ENCODE peak calls at places on chromosomes 2 and 18, in ten cellular contexts. One of them, this sample, is unnamed.

GRCh38 chr18:10094154-10094553 is 180.3 kb downstream of the VAPA start:
- DNase-seq in astrocyte: peak
- DNase-seq in cardiac muscle cell: no peak
- DNase-seq in body of pancreas: no peak
- DNase-seq in colonic mucosa: no peak
- DNase-seq in A549: no peak
- DNase-seq in mammary epithelial cell: peak
- DNase-seq in tibial nerve: no peak
- DNase-seq in IMR-90: peak
- DNase-seq in AG04449: no peak
- DNase-seq in this sample: no peak

GRCh38 chr2:30710016-30710415 is 97.2 kb downstream of the CAPN13 start:
- DNase-seq in cardiac muscle cell: no peak
- DNase-seq in AG04449: no peak
- DNase-seq in body of pancreas: no peak
- DNase-seq in astrocyte: no peak
- DNase-seq in mammary epithelial cell: no peak
- DNase-seq in A549: no peak
- DNase-seq in tibial nerve: no peak
- DNase-seq in colonic mucosa: no peak
- DNase-seq in IMR-90: no peak
- DNase-seq in this sample: no peak

GRCh38 chr2:225735844-225736243 is 336.3 kb downstream of the NYAP2 start:
- DNase-seq in cardiac muscle cell: no peak
- DNase-seq in body of pancreas: no peak
- DNase-seq in astrocyte: peak
- DNase-seq in colonic mucosa: no peak
- DNase-seq in A549: no peak
- DNase-seq in AG04449: peak
- DNase-seq in mammary epithelial cell: peak
- DNase-seq in IMR-90: peak
- DNase-seq in tibial nerve: no peak
- DNase-seq in this sample: no peak

GRCh38 chr18:9898792-9899549 is 13.2 kb downstream of the TXNDC2 start:
- DNase-seq in mammary epithelial cell: peak
- DNase-seq in AG04449: no peak
- DNase-seq in cardiac muscle cell: no peak
- DNase-seq in astrocyte: peak
- DNase-seq in A549: no peak
- DNase-seq in tibial nerve: no peak
- DNase-seq in body of pancreas: no peak
- DNase-seq in IMR-90: peak
- DNase-seq in colonic mucosa: no peak
- DNase-seq in this sample: no peak

GRCh38 chr2:64873472-64873924 is 115.7 kb upstream of the SLC1A4 start:
- DNase-seq in body of pancreas: peak
- DNase-seq in IMR-90: peak
- DNase-seq in cardiac muscle cell: peak
- DNase-seq in mammary epithelial cell: peak
- DNase-seq in colonic mucosa: peak
- DNase-seq in AG04449: no peak
- DNase-seq in astrocyte: no peak
- DNase-seq in tibial nerve: peak
- DNase-seq in A549: peak
- DNase-seq in this sample: peak

GRCh38 chr18:525066-525797 is 24.7 kb upstream of the COLEC12 start:
- DNase-seq in IMR-90: peak
- DNase-seq in mammary epithelial cell: peak
- DNase-seq in colonic mucosa: no peak
- DNase-seq in cardiac muscle cell: no peak
- DNase-seq in astrocyte: peak
- DNase-seq in AG04449: no peak
- DNase-seq in body of pancreas: no peak
- DNase-seq in tibial nerve: no peak
- DNase-seq in A549: no peak
- DNase-seq in this sample: no peak

GRCh38 chr2:149994057-149994728 is 406.6 kb upstream of the MMADHC start:
- DNase-seq in astrocyte: peak
- DNase-seq in A549: no peak
- DNase-seq in IMR-90: peak
- DNase-seq in mammary epithelial cell: peak
- DNase-seq in body of pancreas: peak
- DNase-seq in tibial nerve: no peak
- DNase-seq in AG04449: peak
- DNase-seq in colonic mucosa: peak
- DNase-seq in cardiac muscle cell: no peak
- DNase-seq in this sample: no peak

GRCh38 chr18:73670536-73670935 is 477.1 kb downstream of the FBXO15 start:
- DNase-seq in mammary epithelial cell: peak
- DNase-seq in body of pancreas: no peak
- DNase-seq in IMR-90: no peak
- DNase-seq in tibial nerve: no peak
- DNase-seq in A549: no peak
- DNase-seq in astrocyte: no peak
- DNase-seq in colonic mucosa: no peak
- DNase-seq in cardiac muscle cell: no peak
- DNase-seq in AG04449: no peak
- DNase-seq in this sample: no peak

GRCh38 chr2:37365669-37366068 is 21.2 kb downstream of the QPCT start:
- DNase-seq in colonic mucosa: no peak
- DNase-seq in body of pancreas: no peak
- DNase-seq in A549: no peak
- DNase-seq in cardiac muscle cell: no peak
- DNase-seq in AG04449: no peak
- DNase-seq in mammary epithelial cell: peak
- DNase-seq in tibial nerve: no peak
- DNase-seq in IMR-90: no peak
- DNase-seq in astrocyte: no peak
- DNase-seq in this sample: no peak

GRCh38 chr18:12479982-12480381 is 72.3 kb downstream of the PRELID3A start:
- DNase-seq in mammary epithelial cell: no peak
- DNase-seq in astrocyte: no peak
- DNase-seq in body of pancreas: no peak
- DNase-seq in A549: no peak
- DNase-seq in colonic mucosa: no peak
- DNase-seq in IMR-90: peak
- DNase-seq in cardiac muscle cell: no peak
- DNase-seq in AG04449: no peak
- DNase-seq in tibial nerve: no peak
- DNase-seq in this sample: no peak

DNA sequence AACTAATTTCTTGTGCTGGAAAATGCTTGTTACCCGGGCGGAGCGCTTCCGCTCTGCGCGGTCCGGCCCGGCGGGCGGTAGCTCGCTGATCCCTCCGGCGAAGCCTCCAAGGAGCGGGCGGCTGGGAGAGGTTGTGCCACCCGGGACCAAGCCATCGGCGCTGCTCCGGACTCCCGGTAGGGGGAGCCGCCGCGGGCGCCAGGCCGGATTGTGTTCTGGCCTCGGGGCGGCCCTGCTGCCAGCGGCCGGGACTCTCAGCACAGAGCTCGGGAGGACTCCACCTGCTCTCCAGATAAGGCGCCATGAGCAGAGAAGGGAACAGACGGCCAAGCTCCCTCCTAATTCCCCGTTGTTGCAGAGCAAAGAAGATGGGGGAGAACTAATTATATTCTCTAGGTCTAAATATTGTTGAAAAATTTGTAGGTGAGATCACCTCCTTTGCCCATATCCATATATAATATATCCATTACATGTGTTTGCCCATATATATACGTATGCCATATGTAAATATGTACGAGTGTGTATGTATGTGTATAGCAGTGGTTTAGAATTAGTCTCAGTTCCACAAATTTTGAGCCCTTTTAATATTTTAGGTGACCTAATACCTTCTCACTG is 13.8 kb upstream of the SATB2 start:
- DNase-seq in IMR-90: peak
- DNase-seq in A549: no peak
- DNase-seq in tibial nerve: no peak
- DNase-seq in astrocyte: no peak
- DNase-seq in body of pancreas: peak
- DNase-seq in mammary epithelial cell: no peak
- DNase-seq in colonic mucosa: peak
- DNase-seq in cardiac muscle cell: peak
- DNase-seq in AG04449: no peak
- DNase-seq in this sample: peak
- H3K4me3 ChIP-seq in IMR-90: peak
- H3K4me3 ChIP-seq in A549: peak
- H3K4me3 ChIP-seq in tibial nerve: peak
- H3K4me3 ChIP-seq in astrocyte: peak
- H3K4me3 ChIP-seq in body of pancreas: no peak
- H3K4me3 ChIP-seq in mammary epithelial cell: no peak
- H3K4me3 ChIP-seq in colonic mucosa: peak
- H3K4me3 ChIP-seq in cardiac muscle cell: no peak
- H3K4me3 ChIP-seq in AG04449: peak
- H3K4me3 ChIP-seq in this sample: no peak

GRCh38 chr2:6642011-6642410 is 223.7 kb downstream of the CMPK2 start:
- DNase-seq in mammary epithelial cell: no peak
- DNase-seq in A549: no peak
- DNase-seq in IMR-90: no peak
- DNase-seq in tibial nerve: no peak
- DNase-seq in AG04449: no peak
- DNase-seq in cardiac muscle cell: no peak
- DNase-seq in astrocyte: no peak
- DNase-seq in colonic mucosa: no peak
- DNase-seq in body of pancreas: no peak
- DNase-seq in this sample: no peak

GRCh38 chr2:6645004-6645403 is 220.7 kb downstream of the CMPK2 start:
- DNase-seq in mammary epithelial cell: no peak
- DNase-seq in A549: no peak
- DNase-seq in cardiac muscle cell: no peak
- DNase-seq in tibial nerve: no peak
- DNase-seq in IMR-90: no peak
- DNase-seq in astrocyte: no peak
- DNase-seq in colonic mucosa: no peak
- DNase-seq in body of pancreas: no peak
- DNase-seq in AG04449: no peak
- DNase-seq in this sample: no peak

GRCh38 chr2:6644261-6644660 is 221.4 kb downstream of the CMPK2 start:
- DNase-seq in colonic mucosa: no peak
- DNase-seq in AG04449: no peak
- DNase-seq in astrocyte: no peak
- DNase-seq in A549: no peak
- DNase-seq in tibial nerve: no peak
- DNase-seq in cardiac muscle cell: no peak
- DNase-seq in body of pancreas: no peak
- DNase-seq in IMR-90: peak
- DNase-seq in mammary epithelial cell: no peak
- DNase-seq in this sample: no peak

GRCh38 chr2:6637329-6637728 is 228.4 kb downstream of the CMPK2 start:
- DNase-seq in cardiac muscle cell: no peak
- DNase-seq in A549: no peak
- DNase-seq in colonic mucosa: no peak
- DNase-seq in body of pancreas: no peak
- DNase-seq in astrocyte: no peak
- DNase-seq in IMR-90: no peak
- DNase-seq in mammary epithelial cell: no peak
- DNase-seq in tibial nerve: no peak
- DNase-seq in AG04449: no peak
- DNase-seq in this sample: peak

GRCh38 chr2:6639870-6640639 is 225.7 kb downstream of the CMPK2 start:
- DNase-seq in cardiac muscle cell: peak
- DNase-seq in tibial nerve: no peak
- DNase-seq in mammary epithelial cell: no peak
- DNase-seq in astrocyte: no peak
- DNase-seq in body of pancreas: no peak
- DNase-seq in IMR-90: no peak
- DNase-seq in AG04449: no peak
- DNase-seq in A549: no peak
- DNase-seq in colonic mucosa: no peak
- DNase-seq in this sample: no peak
- H3K4me3 ChIP-seq in cardiac muscle cell: no peak
- H3K4me3 ChIP-seq in tibial nerve: no peak
- H3K4me3 ChIP-seq in mammary epithelial cell: no peak
- H3K4me3 ChIP-seq in astrocyte: no peak
- H3K4me3 ChIP-seq in body of pancreas: no peak
- H3K4me3 ChIP-seq in IMR-90: no peak
- H3K4me3 ChIP-seq in AG04449: no peak
- H3K4me3 ChIP-seq in A549: no peak
- H3K4me3 ChIP-seq in colonic mucosa: no peak
- H3K4me3 ChIP-seq in this sample: no peak

GRCh38 chr2:11708106-11708505 is 38.1 kb upstream of the NTSR2 start:
- DNase-seq in mammary epithelial cell: no peak
- DNase-seq in cardiac muscle cell: no peak
- DNase-seq in AG04449: no peak
- DNase-seq in body of pancreas: no peak
- DNase-seq in tibial nerve: no peak
- DNase-seq in A549: no peak
- DNase-seq in colonic mucosa: no peak
- DNase-seq in astrocyte: no peak
- DNase-seq in IMR-90: no peak
- DNase-seq in this sample: no peak
- H3K4me3 ChIP-seq in mammary epithelial cell: no peak
- H3K4me3 ChIP-seq in cardiac muscle cell: no peak
- H3K4me3 ChIP-seq in AG04449: no peak
- H3K4me3 ChIP-seq in body of pancreas: no peak
- H3K4me3 ChIP-seq in tibial nerve: no peak
- H3K4me3 ChIP-seq in A549: no peak
- H3K4me3 ChIP-seq in colonic mucosa: no peak
- H3K4me3 ChIP-seq in astrocyte: no peak
- H3K4me3 ChIP-seq in IMR-90: no peak
- H3K4me3 ChIP-seq in this sample: no peak

DNA sequence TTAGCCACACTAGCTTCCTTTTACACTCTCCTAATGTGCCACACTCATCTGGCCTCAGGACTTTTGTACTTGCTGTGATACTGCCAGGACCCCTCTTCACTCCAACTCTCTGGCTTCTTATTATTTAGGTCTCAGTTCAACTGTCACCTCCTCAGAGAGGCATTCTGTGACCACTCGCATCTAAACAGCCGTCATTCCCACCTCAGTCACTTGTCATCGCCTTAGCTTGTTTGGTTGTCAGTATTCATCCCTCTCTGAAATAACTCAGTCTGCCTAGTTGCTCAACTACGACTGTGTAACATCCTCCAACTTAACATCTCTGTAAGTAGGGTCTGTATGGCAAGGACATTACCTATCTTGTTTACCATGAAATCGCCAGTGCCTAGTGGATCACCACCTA is 27.2 kb downstream of the MGAT4A start:
- DNase-seq in A549: no peak
- DNase-seq in mammary epithelial cell: no peak
- DNase-seq in body of pancreas: no peak
- DNase-seq in IMR-90: no peak
- DNase-seq in tibial nerve: no peak
- DNase-seq in cardiac muscle cell: no peak
- DNase-seq in colonic mucosa: no peak
- DNase-seq in AG04449: no peak
- DNase-seq in astrocyte: no peak
- DNase-seq in this sample: no peak
- H3K4me3 ChIP-seq in A549: no peak
- H3K4me3 ChIP-seq in mammary epithelial cell: no peak
- H3K4me3 ChIP-seq in body of pancreas: no peak
- H3K4me3 ChIP-seq in IMR-90: no peak
- H3K4me3 ChIP-seq in tibial nerve: no peak
- H3K4me3 ChIP-seq in cardiac muscle cell: no peak
- H3K4me3 ChIP-seq in colonic mucosa: no peak
- H3K4me3 ChIP-seq in AG04449: no peak
- H3K4me3 ChIP-seq in astrocyte: no peak
- H3K4me3 ChIP-seq in this sample: no peak